ENCODE peak calls at places on chromosomes 2 and 18, in nine cellular contexts. S is GM23338, D is tibial nerve, I is AG09319, V is neural progenitor cell, X is RWPE2, L is progenitor cell of endocrine pancreas, H is heart left ventricle, K is colonic mucosa. B is an unnamed sample.

GRCh38 chr2:128464456-128464855 is 145.8 kb upstream of the HS6ST1 start:
- DNase-seq in L (no peak), V (peak; percentile 0), H (no peak), D (no peak), I (no peak), X (no peak), K (peak; percentile 7), S (no peak), B (no peak)

GRCh38 chr2:231605607-231606091 is 13.0 kb downstream of the TEX44 start:
- DNase-seq in D (no peak), K (peak; percentile 29), V (no peak), H (no peak), I (no peak), S (no peak), X (no peak), L (no peak), B (no peak)

GRCh38 chr2:42249887-42250286 is 80.7 kb downstream of the EML4 start:
- DNase-seq in S (no peak), D (no peak), H (no peak), V (no peak), L (no peak), X (no peak), I (no peak), K (peak; percentile 59), B (no peak)

GRCh38 chr2:226463154-226463553 is 336.5 kb downstream of the IRS1 start:
- DNase-seq in D (no peak), V (no peak), L (no peak), H (no peak), I (no peak), S (no peak), K (no peak), X (no peak), B (no peak)

GRCh38 chr18:58314284-58314683 is 270.3 kb downstream of the NEDD4L start:
- DNase-seq in L (no peak), D (peak; percentile 68), I (peak; percentile 90), K (no peak), S (no peak), H (no peak), V (no peak), X (no peak), B (no peak)

GRCh38 chr2:150491943-150492342 is 4.5 kb upstream of the RND3 start:
- DNase-seq in K (no peak), V (no peak), I (no peak), S (no peak), L (no peak), H (no peak), X (no peak), D (no peak), B (no peak)

GRCh38 chr18:74982946-74983635 is 225.8 kb downstream of the PTGR3 start:
- DNase-seq in L (no peak), V (no peak), H (no peak), S (no peak), D (no peak), X (no peak), I (no peak), K (no peak), B (no peak)

GRCh38 chr2:83081835-83082522 is 1377.1 kb downstream of the SUCLG1 start:
- DNase-seq in I (no peak), D (peak; percentile 6), X (no peak), H (no peak), V (no peak), S (no peak), K (peak; percentile 38), L (no peak), B (no peak)

GRCh38 chr18:79791141-79791972 is 6.4 kb upstream of the KCNG2 start:
- DNase-seq in S (no peak), L (no peak), X (no peak), I (peak; percentile 98), H (peak; percentile 62), K (no peak), V (no peak), D (peak; percentile 51), B (no peak)

GRCh38 chr2:182941121-182941713 is 74.8 kb upstream of the FRZB start:
- DNase-seq in H (no peak), X (no peak), I (no peak), S (no peak), D (no peak), K (no peak), V (no peak), L (no peak), B (no peak)

GRCh38 chr2:45008296-45009129 is 739 bp downstream of the SIX2 start:
- DNase-seq in S (peak; percentile 40), I (no peak), V (peak; percentile 55), K (no peak), X (no peak), D (no peak), L (no peak), H (no peak), B (no peak)

GRCh38 chr2:60745761-60746160 is 10.3 kb upstream of the PAPOLG start:
- DNase-seq in I (no peak), D (no peak), V (no peak), L (no peak), S (no peak), X (no peak), H (no peak), K (no peak), B (no peak)

GRCh38 chr18:56322403-56322802 is 316.0 kb downstream of the TXNL1 start:
- DNase-seq in S (no peak), H (no peak), X (no peak), L (no peak), K (no peak), V (peak; percentile 32), I (no peak), D (no peak), B (no peak)

GRCh38 chr2:240236217-240237111 is 96.0 kb upstream of the OTOS start:
- DNase-seq in S (no peak), V (peak; percentile 32), I (no peak), D (no peak), H (peak; percentile 85), L (peak; percentile 8), X (peak; percentile 48), K (peak; percentile 16), B (no peak)

GRCh38 chr2:215429424-215429823 is 6.4 kb downstream of the FN1 start:
- DNase-seq in K (no peak), X (no peak), D (no peak), I (no peak), H (no peak), L (no peak), V (no peak), S (no peak), B (no peak)

GRCh38 chr2:184004289-184004944 is 593.9 kb upstream of the ZNF804A start:
- DNase-seq in K (no peak), X (no peak), D (no peak), L (no peak), V (no peak), H (no peak), I (no peak), S (no peak), B (no peak)

GRCh38 chr2:105301646-105302045 is 27.9 kb downstream of the TGFBRAP1 start:
- DNase-seq in V (no peak), S (no peak), L (no peak), K (no peak), D (no peak), H (no peak), I (no peak), X (no peak), B (no peak)

DNA sequence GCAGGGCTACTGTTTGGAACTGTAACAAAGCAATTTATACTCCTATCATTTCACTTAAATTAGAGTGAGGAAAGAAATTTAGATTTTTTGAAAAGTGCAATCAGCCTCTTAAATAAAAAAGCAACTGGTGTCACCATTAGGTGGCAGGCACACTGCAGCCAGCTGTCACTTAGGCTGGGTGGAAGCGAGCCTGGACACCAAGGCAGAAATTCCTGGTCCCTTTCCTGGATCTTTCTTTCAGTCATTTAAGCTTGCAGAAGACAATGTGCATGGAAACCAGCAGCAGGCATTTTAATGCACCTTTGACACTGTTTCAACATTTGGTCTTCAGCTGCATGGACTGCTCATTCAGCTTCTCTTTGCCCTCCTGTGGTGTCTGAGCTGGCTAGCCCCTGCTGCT is 61.0 kb downstream of the AQP4 start:
- DNase-seq in K (no peak), X (no peak), V (peak; percentile 75), S (peak; percentile 33), D (no peak), L (no peak), H (no peak), I (no peak), B (no peak)
- TF ChIP-seq CTCF in K (no peak), X (no peak), V (peak; percentile 69), S (peak; percentile 67), D (no peak), L (peak; percentile 56), H (peak; percentile 36), I (no peak), B (peak; percentile 66)

GRCh38 chr2:238190445-238190844 is 13.1 kb downstream of the ILKAP start:
- DNase-seq in S (no peak), H (no peak), D (no peak), X (no peak), I (no peak), L (no peak), K (no peak), V (no peak), B (no peak)
- TF ChIP-seq CTCF in S (no peak), H (no peak), D (no peak), X (no peak), I (no peak), L (no peak), K (no peak), V (no peak), B (no peak)

GRCh38 chr2:201915446-201915845 is 109.1 kb downstream of the CDK15 start:
- DNase-seq in V (no peak), H (no peak), L (no peak), D (no peak), I (no peak), S (no peak), K (no peak), X (no peak), B (no peak)
- TF ChIP-seq CTCF in V (no peak), H (no peak), L (no peak), D (no peak), I (no peak), S (peak; percentile 19), K (no peak), X (no peak), B (no peak)

DNA sequence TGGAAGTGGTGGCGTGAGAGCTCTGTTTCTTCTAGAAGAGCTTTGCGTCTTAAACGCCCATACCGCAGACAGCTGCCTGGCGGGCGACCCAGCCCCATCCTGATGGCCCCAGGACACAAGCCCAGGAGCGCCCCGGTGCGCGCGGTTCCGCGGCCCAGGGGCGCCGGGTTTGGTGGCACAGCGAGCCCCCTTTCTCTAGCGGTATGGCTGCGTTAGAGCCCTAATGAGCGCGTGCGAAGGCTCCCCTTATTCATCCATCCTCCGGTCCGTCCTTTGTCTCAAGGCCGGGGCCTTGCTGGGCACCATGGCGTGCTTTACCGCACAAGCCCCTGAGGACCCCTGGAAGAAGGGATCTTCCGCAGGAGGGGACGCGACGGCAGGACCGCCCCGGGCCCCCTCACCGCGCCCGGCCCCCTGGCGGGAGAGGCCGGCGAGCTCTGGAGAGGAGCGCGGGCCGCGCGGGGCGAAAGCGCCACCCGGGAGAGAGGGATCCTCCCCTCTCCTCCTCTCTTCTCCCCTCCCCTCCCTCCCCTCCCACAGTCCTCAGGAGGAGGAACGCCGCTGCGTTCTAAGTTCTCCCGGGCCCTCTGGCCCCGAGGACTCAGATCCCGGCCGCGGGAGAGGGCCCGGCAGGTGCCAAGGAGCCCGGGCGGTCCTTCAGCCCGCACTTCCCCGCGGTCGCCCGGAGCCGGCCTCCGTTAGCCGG is 626 bp upstream of the SLC1A4 start:
- DNase-seq in V (peak; percentile 77), S (peak; percentile 66), I (peak; percentile 79), D (peak; percentile 54), K (peak; percentile 76), L (peak; percentile 55), H (peak; percentile 79), X (peak; percentile 72), B (peak; percentile 94)
- TF ChIP-seq CTCF in V (peak; percentile 26), S (peak; percentile 11), I (peak; percentile 25), D (peak; percentile 80), K (no peak), L (peak; percentile 59), H (peak; percentile 70), X (peak; percentile 39), B (peak; percentile 76)